ENCODE peak calls at places on chromosome 10, in nine cellular contexts. One of them, this sample, is unnamed.
A peak's percentile ranks its signal among the peaks of the same experiment; 100 is the strongest.

GRCh38 chr10:71845410-71846406 is 5.3 kb downstream of the PSAP start:
- DNase-seq in prostate gland: no peak
- DNase-seq in LNCaP clone FGC: no peak
- DNase-seq in cardiac fibroblast: peak; percentile 62
- DNase-seq in GM23338: no peak
- DNase-seq in fibroblast of pulmonary artery: no peak
- DNase-seq in AG04450: no peak
- DNase-seq in neural progenitor cell: no peak
- DNase-seq in Peyer's patch: no peak
- DNase-seq in this sample: no peak

GRCh38 chr10:110508806-110509544 is 11.3 kb downstream of the DUSP5 start:
- DNase-seq in prostate gland: no peak
- DNase-seq in LNCaP clone FGC: no peak
- DNase-seq in cardiac fibroblast: peak; percentile 3
- DNase-seq in GM23338: no peak
- DNase-seq in fibroblast of pulmonary artery: no peak
- DNase-seq in AG04450: no peak
- DNase-seq in neural progenitor cell: no peak
- DNase-seq in Peyer's patch: no peak
- DNase-seq in this sample: no peak

GRCh38 chr10:13990918-13991317 is 339.8 kb downstream of the FRMD4A start:
- DNase-seq in prostate gland: peak; percentile 17
- DNase-seq in LNCaP clone FGC: peak; percentile 46
- DNase-seq in cardiac fibroblast: peak; percentile 71
- DNase-seq in GM23338: no peak
- DNase-seq in fibroblast of pulmonary artery: peak; percentile 81
- DNase-seq in AG04450: no peak
- DNase-seq in neural progenitor cell: no peak
- DNase-seq in Peyer's patch: no peak
- DNase-seq in this sample: no peak

GRCh38 chr10:83562381-83562780 is 576.9 kb upstream of the GHITM start:
- DNase-seq in prostate gland: no peak
- DNase-seq in LNCaP clone FGC: no peak
- DNase-seq in cardiac fibroblast: no peak
- DNase-seq in GM23338: peak; percentile 43
- DNase-seq in fibroblast of pulmonary artery: no peak
- DNase-seq in AG04450: no peak
- DNase-seq in neural progenitor cell: no peak
- DNase-seq in Peyer's patch: no peak
- DNase-seq in this sample: no peak

GRCh38 chr10:60508037-60508436 is 118.4 kb upstream of the ANK3 start:
- DNase-seq in prostate gland: no peak
- DNase-seq in LNCaP clone FGC: no peak
- DNase-seq in cardiac fibroblast: peak; percentile 20
- DNase-seq in GM23338: no peak
- DNase-seq in fibroblast of pulmonary artery: no peak
- DNase-seq in AG04450: no peak
- DNase-seq in neural progenitor cell: no peak
- DNase-seq in Peyer's patch: no peak
- DNase-seq in this sample: no peak

GRCh38 chr10:125694874-125695273 is 11.9 kb upstream of the TEX36 start:
- DNase-seq in prostate gland: peak; percentile 53
- DNase-seq in LNCaP clone FGC: peak; percentile 98
- DNase-seq in cardiac fibroblast: peak; percentile 56
- DNase-seq in GM23338: no peak
- DNase-seq in fibroblast of pulmonary artery: peak; percentile 71
- DNase-seq in AG04450: peak; percentile 38
- DNase-seq in neural progenitor cell: no peak
- DNase-seq in Peyer's patch: no peak
- DNase-seq in this sample: peak; percentile 93

GRCh38 chr10:5987747-5988146 is 10.4 kb upstream of the IL15RA start:
- DNase-seq in prostate gland: no peak
- DNase-seq in LNCaP clone FGC: no peak
- DNase-seq in cardiac fibroblast: no peak
- DNase-seq in GM23338: no peak
- DNase-seq in fibroblast of pulmonary artery: no peak
- DNase-seq in AG04450: no peak
- DNase-seq in neural progenitor cell: no peak
- DNase-seq in Peyer's patch: no peak
- DNase-seq in this sample: no peak

GRCh38 chr10:29160110-29160669 is 128.7 kb upstream of the LYZL1 start:
- DNase-seq in prostate gland: no peak
- DNase-seq in LNCaP clone FGC: no peak
- DNase-seq in cardiac fibroblast: peak; percentile 88
- DNase-seq in GM23338: peak; percentile 44
- DNase-seq in fibroblast of pulmonary artery: peak; percentile 69
- DNase-seq in AG04450: no peak
- DNase-seq in neural progenitor cell: no peak
- DNase-seq in Peyer's patch: no peak
- DNase-seq in this sample: peak; percentile 74

GRCh38 chr10:48656928-48657327 is 27.7 kb upstream of the WDFY4 start:
- DNase-seq in prostate gland: no peak
- DNase-seq in LNCaP clone FGC: no peak
- DNase-seq in cardiac fibroblast: no peak
- DNase-seq in GM23338: no peak
- DNase-seq in fibroblast of pulmonary artery: no peak
- DNase-seq in AG04450: no peak
- DNase-seq in neural progenitor cell: no peak
- DNase-seq in Peyer's patch: no peak
- DNase-seq in this sample: no peak

GRCh38 chr10:48658243-48658888 is 26.3 kb upstream of the WDFY4 start:
- DNase-seq in prostate gland: peak; percentile 50
- DNase-seq in LNCaP clone FGC: peak; percentile 21
- DNase-seq in cardiac fibroblast: peak; percentile 71
- DNase-seq in GM23338: peak; percentile 88
- DNase-seq in fibroblast of pulmonary artery: peak; percentile 73
- DNase-seq in AG04450: peak; percentile 24
- DNase-seq in neural progenitor cell: peak; percentile 88
- DNase-seq in Peyer's patch: peak; percentile 92
- DNase-seq in this sample: no peak

GRCh38 chr10:48655426-48656240 is 29.0 kb upstream of the WDFY4 start:
- DNase-seq in prostate gland: peak; percentile 49
- DNase-seq in LNCaP clone FGC: peak; percentile 17
- DNase-seq in cardiac fibroblast: peak; percentile 75
- DNase-seq in GM23338: peak; percentile 59
- DNase-seq in fibroblast of pulmonary artery: peak; percentile 59
- DNase-seq in AG04450: no peak
- DNase-seq in neural progenitor cell: no peak
- DNase-seq in Peyer's patch: peak; percentile 85
- DNase-seq in this sample: peak; percentile 55

GRCh38 chr10:48653944-48654698 is 30.6 kb upstream of the WDFY4 start:
- DNase-seq in prostate gland: no peak
- DNase-seq in LNCaP clone FGC: no peak
- DNase-seq in cardiac fibroblast: no peak
- DNase-seq in GM23338: no peak
- DNase-seq in fibroblast of pulmonary artery: no peak
- DNase-seq in AG04450: no peak
- DNase-seq in neural progenitor cell: no peak
- DNase-seq in Peyer's patch: no peak
- DNase-seq in this sample: no peak

DNA sequence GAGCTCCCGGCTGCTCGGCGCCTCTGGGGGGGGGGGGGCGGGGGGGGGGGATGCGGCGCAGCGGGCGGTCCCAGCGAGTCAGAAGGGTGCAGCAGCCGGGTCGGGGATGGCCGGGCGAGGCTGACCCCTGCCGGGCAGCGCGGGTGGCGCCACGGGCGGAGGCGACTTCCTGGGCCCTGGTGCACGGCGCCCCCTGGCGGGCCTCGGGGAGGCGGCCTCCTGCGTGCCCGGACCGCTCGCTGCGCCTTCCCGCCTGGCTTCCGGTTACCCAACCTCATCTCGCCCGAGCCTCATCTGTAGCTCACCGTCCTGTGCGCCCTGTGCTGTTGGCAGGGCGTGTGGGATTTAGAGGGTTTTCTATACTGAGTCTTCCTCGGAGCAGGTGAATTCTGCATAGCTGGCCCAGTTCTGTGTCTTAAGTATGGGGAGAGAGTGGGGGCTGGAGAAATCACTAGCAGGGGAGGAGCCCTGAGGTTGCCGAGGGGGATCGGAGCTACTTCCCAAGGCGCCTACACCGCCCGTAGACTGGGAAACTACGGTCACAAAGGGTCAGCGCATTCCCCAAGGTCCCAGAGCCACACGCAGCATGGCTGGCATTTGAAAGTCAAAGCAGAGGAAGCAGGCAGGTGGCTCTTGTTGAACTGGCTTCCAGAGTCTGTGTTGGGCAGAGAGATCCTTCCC is 28.3 kb upstream of the WDFY4 start:
- DNase-seq in prostate gland: peak; percentile 85
- DNase-seq in LNCaP clone FGC: peak; percentile 51
- DNase-seq in cardiac fibroblast: peak; percentile 92
- DNase-seq in GM23338: peak; percentile 92
- DNase-seq in fibroblast of pulmonary artery: peak; percentile 95
- DNase-seq in AG04450: peak; percentile 78
- DNase-seq in neural progenitor cell: peak; percentile 92
- DNase-seq in Peyer's patch: peak; percentile 95
- DNase-seq in this sample: peak; percentile 46
- H3K4me3 ChIP-seq in prostate gland: peak overlapping the region; percentile 43
- H3K4me3 ChIP-seq in LNCaP clone FGC: peak overlapping the region; percentile 41
- H3K4me3 ChIP-seq in cardiac fibroblast: peak overlapping the region; percentile 66
- H3K4me3 ChIP-seq in GM23338: peak overlapping the region; percentile 57
- H3K4me3 ChIP-seq in fibroblast of pulmonary artery: peak overlapping the region; percentile 58
- H3K4me3 ChIP-seq in AG04450: peak overlapping the region; percentile 64
- H3K4me3 ChIP-seq in neural progenitor cell: peak overlapping the region; percentile 45
- H3K4me3 ChIP-seq in Peyer's patch: peak overlapping the region; percentile 57
- H3K4me3 ChIP-seq in this sample: peak overlapping the region; percentile 51

DNA sequence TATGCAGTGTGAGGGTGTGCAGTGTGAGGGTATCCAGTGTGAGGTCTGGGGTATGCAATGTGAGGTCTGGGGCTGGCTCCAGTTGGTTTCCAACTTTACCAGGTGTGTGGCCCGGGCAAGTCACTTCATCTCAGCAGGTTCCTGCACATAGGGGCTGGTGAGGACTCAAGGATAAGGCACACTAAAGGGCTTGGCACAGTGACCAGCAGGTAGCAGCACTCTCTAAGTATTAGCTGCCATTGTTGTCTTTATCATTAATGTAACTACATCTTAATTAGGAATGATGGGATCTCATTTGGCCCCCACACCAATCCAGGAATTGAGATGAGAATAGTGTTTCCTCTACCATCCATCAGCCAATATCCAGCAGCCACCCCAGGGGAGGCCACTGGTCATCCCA is 117.3 kb downstream of the KCNMA1 start:
- DNase-seq in prostate gland: no peak
- DNase-seq in LNCaP clone FGC: no peak
- DNase-seq in cardiac fibroblast: no peak
- DNase-seq in GM23338: no peak
- DNase-seq in fibroblast of pulmonary artery: no peak
- DNase-seq in AG04450: no peak
- DNase-seq in neural progenitor cell: no peak
- DNase-seq in Peyer's patch: no peak
- DNase-seq in this sample: no peak
- TF ChIP-seq CTCF in prostate gland: no peak
- TF ChIP-seq CTCF in LNCaP clone FGC: no peak
- TF ChIP-seq CTCF in cardiac fibroblast: no peak
- TF ChIP-seq CTCF in GM23338: peak; percentile 20
- TF ChIP-seq CTCF in fibroblast of pulmonary artery: no peak
- TF ChIP-seq CTCF in AG04450: no peak
- TF ChIP-seq CTCF in neural progenitor cell: no peak
- TF ChIP-seq CTCF in Peyer's patch: peak; percentile 10
- TF ChIP-seq CTCF in this sample: no peak

GRCh38 chr10:18658992-18659783 is at the start of gene ARL5B:
- DNase-seq in prostate gland: peak; percentile 99
- DNase-seq in LNCaP clone FGC: peak; percentile 85
- DNase-seq in cardiac fibroblast: peak; percentile 99
- DNase-seq in GM23338: peak; percentile 97
- DNase-seq in fibroblast of pulmonary artery: peak; percentile 99
- DNase-seq in AG04450: peak; percentile 99
- DNase-seq in neural progenitor cell: peak; percentile 97
- DNase-seq in Peyer's patch: peak; percentile 99
- DNase-seq in this sample: peak; percentile 91

GRCh38 chr10:18665079-18665478 is 5.8 kb downstream of the ARL5B start:
- DNase-seq in prostate gland: no peak
- DNase-seq in LNCaP clone FGC: no peak
- DNase-seq in cardiac fibroblast: no peak
- DNase-seq in GM23338: no peak
- DNase-seq in fibroblast of pulmonary artery: no peak
- DNase-seq in AG04450: no peak
- DNase-seq in neural progenitor cell: no peak
- DNase-seq in Peyer's patch: no peak
- DNase-seq in this sample: no peak

GRCh38 chr10:18658301-18658991 is 785 bp upstream of the ARL5B start:
- DNase-seq in prostate gland: peak; percentile 9
- DNase-seq in LNCaP clone FGC: no peak
- DNase-seq in cardiac fibroblast: peak; percentile 54
- DNase-seq in GM23338: no peak
- DNase-seq in fibroblast of pulmonary artery: peak; percentile 56
- DNase-seq in AG04450: no peak
- DNase-seq in neural progenitor cell: peak; percentile 3
- DNase-seq in Peyer's patch: peak; percentile 54
- DNase-seq in this sample: no peak

GRCh38 chr10:18659784-18660561 is 742 bp downstream of the ARL5B start:
- DNase-seq in prostate gland: peak; percentile 51
- DNase-seq in LNCaP clone FGC: no peak
- DNase-seq in cardiac fibroblast: peak; percentile 47
- DNase-seq in GM23338: peak; percentile 85
- DNase-seq in fibroblast of pulmonary artery: peak; percentile 47
- DNase-seq in AG04450: no peak
- DNase-seq in neural progenitor cell: peak; percentile 21
- DNase-seq in Peyer's patch: peak; percentile 86
- DNase-seq in this sample: no peak

GRCh38 chr10:18660816-18661431 is 1.7 kb downstream of the ARL5B start:
- DNase-seq in prostate gland: no peak
- DNase-seq in LNCaP clone FGC: no peak
- DNase-seq in cardiac fibroblast: no peak
- DNase-seq in GM23338: no peak
- DNase-seq in fibroblast of pulmonary artery: no peak
- DNase-seq in AG04450: no peak
- DNase-seq in neural progenitor cell: no peak
- DNase-seq in Peyer's patch: no peak
- DNase-seq in this sample: no peak
- H3K4me3 ChIP-seq in prostate gland: peak overlapping the region; percentile 99
- H3K4me3 ChIP-seq in LNCaP clone FGC: peak overlapping the region; percentile 91
- H3K4me3 ChIP-seq in cardiac fibroblast: peak overlapping the region; percentile 87
- H3K4me3 ChIP-seq in GM23338: peak overlapping the region; percentile 71
- H3K4me3 ChIP-seq in fibroblast of pulmonary artery: peak overlapping the region; percentile 93
- H3K4me3 ChIP-seq in AG04450: peak overlapping the region; percentile 97
- H3K4me3 ChIP-seq in neural progenitor cell: peak overlapping the region; percentile 93
- H3K4me3 ChIP-seq in Peyer's patch: peak overlapping the region; percentile 96
- H3K4me3 ChIP-seq in this sample: peak overlapping the region; percentile 80

DNA sequence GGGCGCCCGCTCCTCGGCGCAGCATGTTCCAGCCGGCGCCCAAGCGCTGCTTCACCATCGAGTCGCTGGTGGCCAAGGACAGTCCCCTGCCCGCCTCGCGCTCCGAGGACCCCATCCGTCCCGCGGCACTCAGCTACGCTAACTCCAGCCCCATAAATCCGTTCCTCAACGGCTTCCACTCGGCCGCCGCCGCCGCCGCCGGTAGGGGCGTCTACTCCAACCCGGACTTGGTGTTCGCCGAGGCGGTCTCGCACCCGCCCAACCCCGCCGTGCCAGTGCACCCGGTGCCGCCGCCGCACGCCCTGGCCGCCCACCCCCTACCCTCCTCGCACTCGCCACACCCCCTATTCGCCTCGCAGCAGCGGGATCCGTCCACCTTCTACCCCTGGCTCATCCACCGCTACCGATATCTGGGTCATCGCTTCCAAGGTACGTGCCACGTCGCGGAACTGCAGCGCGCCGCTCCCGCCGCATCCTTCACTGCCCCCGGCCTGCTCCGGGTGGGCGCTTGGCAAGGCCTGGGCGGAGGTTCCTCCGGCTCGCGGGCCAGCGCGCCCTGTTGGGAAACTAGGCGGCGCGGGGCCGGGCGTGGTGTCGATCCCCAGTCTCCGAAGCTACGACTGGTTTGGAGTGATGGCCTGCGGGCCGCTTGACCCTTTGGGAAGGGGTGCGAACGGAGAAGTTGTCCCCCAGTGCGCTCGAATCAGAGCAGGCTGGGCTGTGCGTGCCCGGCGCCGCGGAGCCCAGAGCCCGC is 876 bp downstream of the EMX2 start:
- DNase-seq in prostate gland: no peak
- DNase-seq in LNCaP clone FGC: no peak
- DNase-seq in cardiac fibroblast: no peak
- DNase-seq in GM23338: peak; percentile 72
- DNase-seq in fibroblast of pulmonary artery: no peak
- DNase-seq in AG04450: no peak
- DNase-seq in neural progenitor cell: peak; percentile 86
- DNase-seq in Peyer's patch: no peak
- DNase-seq in this sample: no peak
- TF ChIP-seq CTCF in prostate gland: no peak
- TF ChIP-seq CTCF in LNCaP clone FGC: no peak
- TF ChIP-seq CTCF in cardiac fibroblast: no peak
- TF ChIP-seq CTCF in GM23338: no peak
- TF ChIP-seq CTCF in fibroblast of pulmonary artery: no peak
- TF ChIP-seq CTCF in AG04450: no peak
- TF ChIP-seq CTCF in neural progenitor cell: peak; percentile 47
- TF ChIP-seq CTCF in Peyer's patch: no peak
- TF ChIP-seq CTCF in this sample: no peak

This sample was measured in retinal pigment epithelial cell.